ENCODE peak calls at places on chromosomes 3 and 15, in five cellular contexts. T, Y, U, W and Q are unnamed samples.

GRCh38 chr3:171982829-171983228 is 56.5 kb upstream of the FNDC3B start:
- DNase-seq in T (no peak), Y (no peak), W (no peak), U (no peak), Q (peak; percentile 59)

GRCh38 chr15:70783610-70784021 is 20.3 kb upstream of the UACA start:
- DNase-seq in T (peak; percentile 65), W (no peak), U (no peak), Y (no peak), Q (peak; percentile 81)

GRCh38 chr3:182636646-182637045 is 156.7 kb upstream of the ATP11B start:
- DNase-seq in Y (no peak), U (no peak), T (no peak), W (no peak), Q (peak; percentile 2)

GRCh38 chr15:65887565-65887964 is 18.3 kb downstream of the RAB11A start:
- DNase-seq in W (no peak), Y (no peak), T (no peak), U (no peak), Q (no peak)

GRCh38 chr3:7504886-7505775 is 644.2 kb downstream of the GRM7 start:
- DNase-seq in U (no peak), W (no peak), Y (no peak), T (no peak), Q (peak; percentile 81)

GRCh38 chr3:133457465-133458067 is 57.7 kb downstream of the BFSP2 start:
- DNase-seq in W (peak; percentile 64), Y (no peak), T (no peak), U (no peak), Q (peak; percentile 30)

GRCh38 chr15:79071901-79072300 is 18.7 kb downstream of the RASGRF1 start:
- DNase-seq in W (no peak), U (no peak), Y (no peak), T (no peak), Q (peak; percentile 22)

GRCh38 chr15:93072011-93072410 is 17.0 kb downstream of the RGMA start:
- DNase-seq in T (no peak), W (no peak), Y (no peak), U (no peak), Q (peak; percentile 77)

GRCh38 chr15:34018021-34018645 is 20.9 kb downstream of the AVEN start:
- DNase-seq in Y (no peak), U (no peak), T (no peak), W (no peak), Q (no peak)

GRCh38 chr3:112297714-112298113 is 3.7 kb upstream of the SLC9C1 start:
- DNase-seq in T (no peak), U (no peak), W (peak; percentile 74), Y (no peak), Q (no peak)

GRCh38 chr3:112289011-112289410 is 5.0 kb downstream of the SLC9C1 start:
- DNase-seq in W (no peak), T (no peak), Y (no peak), U (no peak), Q (no peak)

GRCh38 chr3:112298781-112299180 is 4.8 kb upstream of the SLC9C1 start:
- DNase-seq in U (no peak), W (no peak), T (no peak), Y (no peak), Q (no peak)

GRCh38 chr3:112293368-112294321 is at the start of gene SLC9C1:
- DNase-seq in U (no peak), W (peak; percentile 86), T (peak; percentile 57), Y (peak; percentile 36), Q (peak; percentile 80)
- TF ChIP-seq CTCF in U (peak; percentile 64), W (peak; percentile 87), T (peak; percentile 83), Y (peak; percentile 67), Q (peak; percentile 77)

GRCh38 chr3:8532251-8532831 is 30.7 kb downstream of the LMCD1 start:
- DNase-seq in U (no peak), Y (no peak), W (no peak), T (no peak), Q (peak; percentile 94)

GRCh38 chr3:8529197-8529637 is 27.6 kb downstream of the LMCD1 start:
- DNase-seq in T (no peak), Y (no peak), W (no peak), U (no peak), Q (peak; percentile 82)

GRCh38 chr3:8525893-8526292 is 24.3 kb downstream of the LMCD1 start:
- DNase-seq in W (no peak), T (no peak), U (no peak), Y (no peak), Q (no peak)

GRCh38 chr3:8524656-8525399 is 23.2 kb downstream of the LMCD1 start:
- DNase-seq in Y (no peak), W (no peak), U (no peak), T (no peak), Q (no peak)

DNA sequence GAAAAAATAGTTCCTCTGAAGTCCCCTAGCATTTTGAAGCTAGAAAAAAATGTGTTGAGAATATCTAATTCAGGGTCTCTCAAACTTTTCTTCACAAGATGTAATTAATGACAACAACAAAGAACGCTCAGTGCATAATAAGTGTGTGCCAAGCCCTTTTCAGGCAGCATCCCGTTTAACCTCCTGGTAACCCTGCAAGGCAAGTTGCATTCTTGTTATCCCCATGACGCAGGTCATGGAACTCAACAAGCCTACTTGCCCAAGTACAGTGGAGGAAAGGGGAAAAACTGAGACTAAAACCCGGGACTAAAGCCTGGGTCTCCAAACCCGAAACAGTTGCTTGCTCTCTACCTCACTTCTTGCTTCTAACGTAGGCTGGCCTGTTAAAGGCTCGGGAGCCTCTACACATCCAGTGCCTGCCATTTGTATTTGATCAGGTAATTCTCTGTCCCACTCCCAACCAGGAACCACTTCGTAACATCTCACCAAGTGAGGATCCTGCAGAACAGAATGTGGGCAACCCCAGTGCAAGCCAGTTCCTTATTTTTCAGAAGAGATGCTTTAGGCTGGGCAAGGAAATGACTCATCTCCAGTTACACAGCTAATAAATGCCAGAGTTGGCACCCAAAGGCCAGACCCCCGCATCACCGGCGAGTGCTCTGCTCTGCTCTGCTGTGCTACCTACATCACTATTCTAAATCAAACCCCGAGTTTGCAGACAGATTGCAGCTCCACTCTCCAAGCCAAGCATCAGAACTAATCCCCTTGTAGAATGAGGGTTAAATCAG is 28.3 kb downstream of the LMCD1 start:
- DNase-seq in W (no peak), U (no peak), Y (no peak), T (no peak), Q (peak; percentile 65)
- H3K4me3 ChIP-seq in W (no peak overlapping the region), U (no peak overlapping the region), Y (no peak overlapping the region), T (no peak overlapping the region), Q (no peak overlapping the region)

DNA sequence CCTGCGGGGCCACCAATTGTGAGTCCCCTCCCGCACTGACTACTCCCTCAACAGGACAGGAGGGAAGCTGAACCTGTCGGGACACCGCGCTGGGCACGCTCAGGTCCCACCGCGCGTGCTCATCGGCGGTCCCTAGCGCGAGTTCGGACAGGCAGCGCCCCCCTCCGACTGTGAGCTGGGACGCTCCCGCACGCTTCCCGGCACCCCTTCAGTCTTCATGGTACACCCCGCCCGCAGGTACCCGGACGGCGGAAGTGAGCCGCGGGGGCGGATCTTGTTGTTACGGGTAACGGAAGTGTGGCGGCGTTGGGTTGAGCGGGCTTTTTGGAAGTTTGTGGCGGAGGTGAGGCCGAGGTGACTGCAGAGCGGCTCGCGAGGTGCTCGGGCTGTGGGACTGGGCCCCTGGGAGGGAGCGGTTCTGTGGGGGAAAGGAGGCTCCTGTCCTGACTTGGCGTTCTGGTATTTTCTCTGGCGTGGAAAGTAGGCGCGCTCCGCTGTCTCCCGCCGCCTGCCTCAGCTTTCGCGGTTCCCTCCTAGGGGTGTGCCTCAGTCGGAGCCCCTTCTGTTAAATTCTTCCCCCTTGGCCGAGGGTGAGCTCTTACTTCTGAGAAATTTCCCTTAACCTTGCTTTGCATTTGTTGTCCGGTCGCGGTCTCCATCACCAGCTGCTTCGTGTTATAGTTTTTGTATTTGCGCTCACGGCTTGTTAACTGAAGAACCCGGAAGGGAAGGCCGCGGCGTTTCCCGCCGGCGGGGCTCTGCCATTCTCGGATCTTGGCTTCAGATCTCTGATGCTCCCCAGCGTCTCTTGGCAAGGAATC is at the start of gene FANCI:
- DNase-seq in W (peak; percentile 97), T (peak; percentile 97), U (peak; percentile 95), Y (peak; percentile 99), Q (peak; percentile 84)
- TF ChIP-seq CTCF in W (peak; percentile 78), T (peak; percentile 60), U (peak; percentile 50), Y (peak; percentile 60), Q (no peak)

DNA sequence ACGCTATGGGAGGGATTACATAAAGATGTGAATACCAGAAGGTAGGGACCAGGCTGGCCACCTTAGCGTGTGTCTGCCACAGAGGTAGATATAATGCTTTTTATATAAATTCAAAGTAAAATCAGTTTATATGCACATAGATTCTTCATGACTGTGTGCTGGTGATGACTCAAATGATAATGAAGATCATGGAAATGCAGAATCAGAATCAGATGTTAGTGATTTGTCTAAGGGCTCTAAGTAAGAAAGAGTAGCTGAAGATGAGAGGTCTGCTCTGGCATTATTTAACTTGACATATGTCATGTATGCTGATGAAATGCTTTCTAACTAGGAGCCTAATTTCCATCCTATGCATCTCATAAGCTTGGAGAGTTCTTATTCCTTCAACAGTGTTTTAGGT is 50.3 kb upstream of the DPH6 start:
- DNase-seq in Y (no peak), W (no peak), U (no peak), T (no peak), Q (peak; percentile 62)
- H3K4me3 ChIP-seq in Y (no peak overlapping the region), W (no peak overlapping the region), U (no peak overlapping the region), T (no peak overlapping the region), Q (no peak overlapping the region)